ENCODE peak calls at places on chromosomes 4 and X, in five cellular contexts. D is central memory CD4-positive, alpha-beta T cell; R is NCI-H146; L is activated CD8-positive, alpha-beta memory T cell treated with anti-CD3 and anti-CD28 coated beads, Interleukin-2, amount 50 U/mL, for 48 hours; J is H54. X is an unnamed sample.

GRCh38 chr4:169565606-169566351 is 46.6 kb downstream of the NEK1 start:
- DNase-seq in D (no peak), R (no peak), L (no peak), J (no peak), X (no peak)

GRCh38 chr4:110619001-110619350 is 3.9 kb downstream of the PITX2 start:
- DNase-seq in D (no peak), R (no peak), L (no peak), J (no peak), X (no peak)

GRCh38 chr4:77695769-77696168 is 90.1 kb downstream of the CXCL13 start:
- DNase-seq in D (no peak), R (no peak), L (no peak), J (peak; percentile 29), X (no peak)

GRCh38 chrX:121000589-121000988 is 15.0 kb upstream of the CT47A1 start:
- DNase-seq in D (no peak), R (no peak), L (no peak), J (peak; percentile 3), X (no peak)

GRCh38 chr4:25857851-25858400 is 4.9 kb downstream of the SEL1L3 start:
- DNase-seq in D (no peak), R (no peak), L (no peak), J (no peak), X (no peak)

GRCh38 chrX:118346258-118347094 is 570 bp downstream of the WDR44 start:
- DNase-seq in D (peak; percentile 45), R (peak; percentile 77), L (peak; percentile 72), J (no peak), X (peak; percentile 57)

GRCh38 chr4:38670939-38671593 is 7.1 kb downstream of the KLF3 start:
- DNase-seq in D (no peak), R (peak; percentile 4), L (no peak), J (no peak), X (no peak)

GRCh38 chrX:47502591-47503222 is 19.7 kb upstream of the ZNF41 start:
- DNase-seq in D (no peak), R (peak; percentile 84), L (no peak), J (no peak), X (no peak)

GRCh38 chr4:23323436-23323835 is 566.4 kb downstream of the PPARGC1A start:
- DNase-seq in D (no peak), R (no peak), L (no peak), J (no peak), X (no peak)

GRCh38 chr4:13530823-13531608 is 13.3 kb downstream of the NKX3-2 start:
- DNase-seq in D (no peak), R (no peak), L (peak; percentile 51), J (no peak), X (no peak)

GRCh38 chrX:119622356-119623232 is 16.4 kb upstream of the NKRF start:
- DNase-seq in D (no peak), R (no peak), L (no peak), J (no peak), X (no peak)

X was measured in left lobe of liver.